ENCODE peak calls at places on chromosomes 3 and 15, in four cellular contexts. H is HepG2, E is GM12878, S is K562. X is an unnamed sample.

GRCh38 chr15:23548071-23548470 is 17.4 kb upstream of the MKRN3 start:
- DNase-seq in H (no peak), E (no peak), S (no peak), X (no peak)

GRCh38 chr3:57582470-57583168 is 14.5 kb downstream of the ARF4 start:
- DNase-seq in H (no peak), E (no peak), S (no peak), X (peak)

GRCh38 chr3:195863121-195864061 is 45.0 kb downstream of the TNK2 start:
- DNase-seq in H (peak), E (no peak), S (peak), X (peak)

GRCh38 chr3:55178336-55178735 is 250.5 kb upstream of the LRTM1 start:
- DNase-seq in H (no peak), E (no peak), S (no peak), X (no peak)

GRCh38 chr15:71800835-71801745 is 9.3 kb upstream of the NR2E3 start:
- DNase-seq in H (peak), E (no peak), S (peak), X (peak)

GRCh38 chr15:55654541-55654940 is 66.4 kb upstream of the PYGO1 start:
- DNase-seq in H (no peak), E (no peak), S (no peak), X (no peak)

GRCh38 chr15:90808517-90808939 is 59.9 kb upstream of the FURIN start:
- DNase-seq in H (no peak), E (no peak), S (no peak), X (no peak)

GRCh38 chr15:89781055-89781454 is 4.9 kb downstream of the MESP2 start:
- DNase-seq in H (no peak), E (no peak), S (no peak), X (no peak)

GRCh38 chr15:76678766-76679165 is 226.4 kb downstream of the SCAPER start:
- DNase-seq in H (no peak), E (no peak), S (no peak), X (no peak)

GRCh38 chr15:42324308-42324707 is 35.0 kb upstream of the CAPN3 start:
- DNase-seq in H (no peak), E (no peak), S (no peak), X (no peak)

GRCh38 chr3:43522702-43523362 is 99.0 kb downstream of the ANO10 start:
- DNase-seq in H (peak), E (no peak), S (peak), X (no peak)

GRCh38 chr15:59972241-59972640 is 31.9 kb upstream of the FOXB1 start:
- DNase-seq in H (no peak), E (no peak), S (no peak), X (no peak)

GRCh38 chr15:80789296-80789695 is 10.1 kb downstream of the CEMIP start:
- DNase-seq in H (no peak), E (no peak), S (no peak), X (no peak)

GRCh38 chr3:68467465-68467864 is 464.9 kb downstream of the TAFA4 start:
- DNase-seq in H (no peak), E (no peak), S (no peak), X (no peak)

GRCh38 chr3:152272771-152273242 is 4.1 kb downstream of the MBNL1 start:
- DNase-seq in H (no peak), E (no peak), S (no peak), X (no peak)

GRCh38 chr3:134860141-134860540 is 65.1 kb downstream of the EPHB1 start:
- DNase-seq in H (no peak), E (no peak), S (no peak), X (no peak)

GRCh38 chr3:194840661-194841514 is 155.2 kb downstream of the FAM43A start:
- DNase-seq in H (peak), E (no peak), S (no peak), X (no peak)

GRCh38 chr15:77013786-77014136 is 18.8 kb downstream of the PSTPIP1 start:
- DNase-seq in H (no peak), E (no peak), S (no peak), X (no peak)

GRCh38 chr3:130834476-130834875 is 59.4 kb upstream of the ATP2C1 start:
- DNase-seq in H (no peak), E (no peak), S (no peak), X (no peak)

GRCh38 chr15:60004846-60005351 is 788 bp downstream of the FOXB1 start:
- DNase-seq in H (no peak), E (no peak), S (no peak), X (no peak)

GRCh38 chr3:48086736-48087470 is 70.7 kb upstream of the MAP4 start:
- DNase-seq in H (peak), E (no peak), S (no peak), X (no peak)

GRCh38 chr3:125443923-125444322 is 68.8 kb upstream of the ZNF148 start:
- DNase-seq in H (no peak), E (no peak), S (no peak), X (no peak)

GRCh38 chr15:66692808-66693596 is 9.0 kb upstream of the SMAD6 start:
- DNase-seq in H (no peak), E (peak), S (no peak), X (no peak)

GRCh38 chr15:69912116-69912515 is 185.6 kb downstream of the TLE3 start:
- DNase-seq in H (no peak), E (no peak), S (no peak), X (no peak)

GRCh38 chr15:63872759-63873510 is 39.2 kb upstream of the HERC1 start:
- DNase-seq in H (no peak), E (no peak), S (no peak), X (no peak)

GRCh38 chr15:80804970-80805495 is 25.9 kb downstream of the CEMIP start:
- DNase-seq in H (peak), E (no peak), S (no peak), X (no peak)

GRCh38 chr3:148816427-148816826 is 11.2 kb upstream of the CPB1 start:
- DNase-seq in H (no peak), E (no peak), S (no peak), X (no peak)

GRCh38 chr3:18797378-18797777 is 350.9 kb upstream of the KCNH8 start:
- DNase-seq in H (no peak), E (no peak), S (no peak), X (no peak)

GRCh38 chr3:133256787-133257483 is 142.9 kb upstream of the BFSP2 start:
- DNase-seq in H (no peak), E (peak), S (no peak), X (no peak)

GRCh38 chr3:123552095-123552714 is 32.6 kb downstream of the HACD2 start:
- DNase-seq in H (peak), E (no peak), S (peak), X (peak)

GRCh38 chr3:67610458-67610857 is 44.0 kb downstream of the SUCLG2 start:
- DNase-seq in H (peak), E (no peak), S (no peak), X (no peak)

GRCh38 chr3:38606561-38606960 is 42.9 kb downstream of the SCN5A start:
- DNase-seq in H (no peak), E (no peak), S (no peak), X (no peak)

GRCh38 chr3:179796421-179796820 is 143.6 kb downstream of the USP13 start:
- DNase-seq in H (no peak), E (no peak), S (no peak), X (no peak)

GRCh38 chr3:161413127-161413854 is 42.0 kb upstream of the SPTSSB start:
- DNase-seq in H (no peak), E (no peak), S (no peak), X (no peak)

GRCh38 chr3:108315767-108316301 is 19.5 kb downstream of the HHLA2 start:
- DNase-seq in H (no peak), E (no peak), S (no peak), X (no peak)

GRCh38 chr15:88658972-88659931 is 20.4 kb downstream of the ISG20 start:
- DNase-seq in H (no peak), E (no peak), S (no peak), X (no peak)

GRCh38 chr15:35393403-35393802 is 152.6 kb downstream of the DPH6 start:
- DNase-seq in H (no peak), E (no peak), S (no peak), X (no peak)

GRCh38 chr3:8755564-8756237 is 13.7 kb downstream of the OXTR start:
- DNase-seq in H (peak), E (no peak), S (peak), X (peak)

GRCh38 chr3:185270262-185270955 is 16.6 kb upstream of the EHHADH start:
- DNase-seq in H (peak), E (no peak), S (peak), X (peak)

DNA sequence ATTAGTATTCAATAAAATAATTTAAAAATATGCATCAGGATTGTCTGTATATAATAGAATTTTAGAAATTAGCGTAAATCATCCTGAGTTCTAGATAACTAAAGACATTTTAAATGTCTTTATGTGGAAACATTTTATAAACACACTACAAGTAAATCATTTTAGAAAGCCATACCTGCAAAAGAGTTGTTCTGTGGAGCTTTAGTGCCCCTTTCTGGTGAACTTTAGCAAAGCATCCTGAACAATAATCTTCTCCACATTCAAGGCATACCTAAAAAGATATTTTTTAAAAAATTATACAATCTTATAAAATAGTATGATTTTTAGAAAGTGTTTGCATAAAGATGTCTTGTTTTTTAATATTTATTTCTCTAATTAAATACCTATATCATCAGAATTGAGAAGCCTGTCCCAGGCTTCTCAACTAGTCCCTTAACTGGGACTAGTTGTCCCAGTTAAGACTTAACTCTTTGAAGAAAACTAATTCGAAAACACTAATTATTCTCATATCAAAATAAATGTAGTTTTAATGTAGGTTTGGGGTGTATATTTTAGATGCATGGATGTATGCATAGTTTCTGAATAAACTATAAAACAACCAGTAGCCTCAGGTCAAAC is 29.7 kb downstream of the ZBBX start:
- DNase-seq in H (peak), E (no peak), S (no peak), X (peak)
- TF ChIP-seq TARDBP in H (no peak), E (no peak), S (no peak), X (no peak)

DNA sequence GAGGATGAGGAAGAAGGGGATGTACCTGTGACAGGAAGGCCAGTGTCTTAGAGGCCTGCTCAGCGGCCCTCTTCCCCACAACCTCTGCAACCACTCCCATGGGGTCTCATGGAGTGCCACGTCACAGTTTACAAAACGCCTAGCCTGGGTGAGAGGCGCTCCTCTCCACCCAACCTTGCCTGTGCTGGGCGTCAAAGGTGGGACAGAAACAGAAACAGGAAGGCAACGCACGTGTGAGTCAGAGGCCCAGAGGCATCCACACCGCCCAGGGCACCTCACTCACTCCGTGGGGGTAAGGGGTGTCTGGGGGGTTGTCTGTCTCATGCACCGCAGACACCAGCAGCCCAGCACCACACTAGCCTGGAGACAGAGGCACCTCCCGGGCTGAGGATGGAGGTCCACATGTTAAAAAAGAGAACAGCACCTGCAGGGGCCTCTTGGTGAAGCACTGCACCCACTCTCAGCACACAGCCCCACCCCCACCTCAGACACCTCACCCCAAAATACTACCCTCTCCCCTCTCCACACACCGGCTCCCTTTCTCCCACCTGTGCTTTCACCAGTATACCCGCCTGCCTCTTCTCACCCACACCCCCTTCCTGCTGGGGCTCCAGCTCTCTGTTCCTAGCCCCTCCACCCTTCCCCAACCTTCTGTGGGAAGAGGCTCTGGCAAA is 4.7 kb upstream of the CALML4 start:
- DNase-seq in H (no peak), E (no peak), S (no peak), X (no peak)
- TF ChIP-seq FOXM1 in H (no peak), E (no peak), S (no peak), X (no peak)

GRCh38 chr3:3729261-3729660 is 70.0 kb upstream of the LRRN1 start:
- DNase-seq in H (no peak), E (no peak), S (no peak), X (no peak)

DNA sequence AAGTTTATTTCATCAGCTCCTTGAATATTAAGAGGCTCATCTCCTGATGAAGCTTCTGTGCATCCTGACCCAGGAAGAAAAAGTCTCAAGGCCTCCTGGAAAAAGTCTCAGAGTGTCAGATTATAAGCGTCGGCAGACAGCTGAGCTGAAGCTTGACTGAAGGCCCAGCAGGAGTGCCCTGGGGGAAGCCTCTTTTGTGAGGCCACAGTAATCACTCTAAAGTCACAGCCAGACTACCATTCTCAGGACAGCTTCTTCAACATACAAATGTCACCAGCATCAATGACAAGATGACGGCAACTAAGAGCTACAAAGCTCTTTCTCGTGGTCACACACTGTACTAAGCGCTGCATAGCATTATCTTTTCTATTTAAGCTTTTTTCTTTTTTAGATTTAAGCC is 72.7 kb upstream of the LRRN1 start:
- DNase-seq in H (no peak), E (no peak), S (no peak), X (no peak)
- TF ChIP-seq TARDBP in H (no peak), E (no peak), S (no peak), X (no peak)

GRCh38 chr3:20064796-20065564 is 24.7 kb downstream of the KAT2B start:
- DNase-seq in H (no peak), E (no peak), S (no peak), X (no peak)
- TF ChIP-seq FOXM1 in H (no peak), E (no peak), S (no peak), X (no peak)

DNA sequence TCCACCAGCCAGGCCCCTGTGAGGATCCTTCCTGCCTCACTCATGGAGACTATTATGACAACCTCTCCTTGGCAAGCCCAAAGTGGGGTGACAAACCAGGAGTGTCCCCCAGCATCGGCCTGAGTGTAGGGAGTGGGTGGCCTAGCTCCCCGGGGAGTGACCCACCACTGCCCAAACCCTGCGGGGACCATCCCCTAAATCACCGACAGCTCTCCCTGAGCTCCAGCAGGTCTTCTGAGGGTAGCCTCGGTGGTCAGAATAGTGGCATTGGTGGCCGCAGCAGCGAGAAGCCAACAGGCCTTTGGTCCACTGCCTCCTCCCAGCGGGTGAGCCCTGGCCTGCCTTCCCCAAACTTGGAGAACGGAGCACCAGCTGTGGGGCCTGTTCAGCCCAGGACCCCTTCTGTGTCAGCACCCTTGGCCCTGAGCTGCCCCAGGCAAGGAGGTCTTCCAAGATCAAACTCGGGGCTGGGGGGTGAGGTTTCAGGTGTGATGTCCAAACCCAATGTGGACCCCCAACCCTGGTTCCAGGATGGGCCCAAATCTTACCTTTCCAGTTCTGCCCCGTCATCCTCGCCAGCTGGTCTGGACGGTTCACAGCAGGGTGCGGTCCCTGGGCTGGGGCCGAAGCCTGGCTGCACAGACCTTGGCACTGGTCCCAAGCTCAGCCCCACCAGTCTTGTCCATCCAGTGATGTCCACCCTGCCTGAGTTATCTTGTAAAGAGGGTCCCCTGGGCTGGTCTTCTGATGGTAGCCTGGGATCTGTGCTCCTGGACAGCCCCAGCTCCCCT is 1.0 kb downstream of the LIMD1 start:
- DNase-seq in H (no peak), E (no peak), S (no peak), X (no peak)
- TF ChIP-seq TARDBP in H (no peak), E (no peak), S (no peak), X (no peak)

GRCh38 chr3:111601810-111602209 is 6.7 kb upstream of the ZBED2 start:
- DNase-seq in H (no peak), E (no peak), S (no peak), X (no peak)

GRCh38 chr3:111596328-111596727 is 1.2 kb upstream of the ZBED2 start:
- DNase-seq in H (no peak), E (no peak), S (no peak), X (no peak)

GRCh38 chr3:111595239-111595638 is at the start of gene ZBED2:
- DNase-seq in H (no peak), E (no peak), S (no peak), X (no peak)

GRCh38 chr3:111598139-111598538 is 3.0 kb upstream of the ZBED2 start:
- DNase-seq in H (no peak), E (no peak), S (no peak), X (no peak)

DNA sequence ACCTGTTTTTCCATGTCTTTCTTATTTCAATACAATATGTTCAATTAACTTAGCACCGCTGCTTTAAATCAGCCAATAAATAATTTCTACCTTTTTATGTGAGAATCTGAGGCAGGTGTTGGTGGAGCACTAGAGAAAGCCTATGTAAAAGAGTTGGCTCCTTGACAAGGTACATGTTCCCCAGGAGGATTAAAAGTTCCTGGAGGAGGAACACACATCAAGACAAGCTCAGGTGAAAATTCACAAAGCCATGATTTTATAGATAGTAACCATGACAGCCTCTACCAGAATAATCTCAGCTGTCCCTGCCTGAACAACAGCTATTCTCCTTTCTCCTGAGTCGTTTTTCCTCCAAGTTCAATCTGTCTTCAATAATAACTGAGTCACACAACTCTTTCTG is 3.4 kb upstream of the ZBED2 start:
- DNase-seq in H (no peak), E (no peak), S (no peak), X (no peak)
- TF ChIP-seq FOXM1 in H (no peak), E (no peak), S (no peak), X (no peak)

DNA sequence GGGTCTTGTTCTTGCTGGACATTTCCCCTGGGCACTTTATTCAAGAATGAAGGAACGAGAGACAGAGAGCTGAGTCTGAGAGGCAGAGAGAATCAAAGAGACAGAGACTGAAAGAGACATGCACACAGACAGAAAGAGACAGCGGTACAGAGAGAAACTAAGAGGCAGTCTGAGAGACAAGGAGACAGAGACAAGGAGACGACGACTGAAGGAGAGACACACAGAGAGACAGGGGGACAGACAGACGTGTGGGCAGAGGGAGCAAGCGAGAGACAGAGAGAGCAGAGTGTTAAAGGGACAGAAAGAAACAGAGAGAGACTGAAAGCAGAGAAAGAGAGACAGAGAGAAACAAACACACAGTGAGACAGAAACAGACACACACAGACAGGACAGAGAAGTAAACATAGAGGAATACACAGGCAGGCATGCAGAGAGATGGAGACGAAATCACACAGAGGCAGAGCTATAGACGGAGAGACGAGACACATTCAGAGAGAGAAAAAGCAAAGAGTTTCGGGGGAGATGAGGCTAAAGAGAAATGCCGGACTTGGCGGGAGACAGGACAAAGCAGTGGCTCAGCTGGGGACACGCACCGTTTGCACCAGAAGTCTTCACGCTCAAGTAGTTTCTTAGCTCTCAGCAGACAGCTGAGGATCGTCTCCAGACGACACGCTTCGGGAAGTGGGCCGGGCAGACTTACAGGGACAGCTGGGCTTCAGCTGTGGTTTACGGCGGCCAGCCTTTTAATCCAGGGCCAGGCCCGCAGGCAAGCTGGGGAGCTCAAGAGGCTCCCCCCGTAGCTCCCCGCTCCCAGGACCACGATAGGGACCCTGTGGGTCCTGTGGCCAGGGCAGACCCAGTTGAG is 56.0 kb upstream of the DLG1 start:
- DNase-seq in H (no peak), E (peak), S (no peak), X (no peak)
- TF ChIP-seq TARDBP in H (no peak), E (no peak), S (no peak), X (no peak)

X was measured in HEK293T.